ENCODE peak calls at places on chromosomes 12 and 14, in six cellular contexts. S is glutamatergic neuron; I is IMR-90; L is AML-193; U is astrocyte of the spinal cord; W is stimulated activated CD4-positive, alpha-beta T cell treated with anti-CD3 and anti-CD28 coated beads, Interleukin-12 subunit alpha, Interleukin-12 subunit beta, amount 100 ng/mL, for 4 hours. T is an unnamed sample.

GRCh38 chr12:51254592-51254991 is 15.6 kb downstream of the SMAGP start:
- DNase-seq in W (no peak), L (no peak), I (no peak), S (no peak), U (no peak), T (no peak)

GRCh38 chr14:91252901-91253794 is 8.6 kb upstream of the GPR68 start:
- DNase-seq in W (peak; percentile 46), I (no peak), U (no peak), L (no peak), S (peak; percentile 54), T (peak; percentile 17)

GRCh38 chr12:127810026-127810425 is 456.9 kb upstream of the TMEM132C start:
- DNase-seq in L (no peak), W (no peak), U (peak; percentile 98), S (no peak), I (no peak), T (no peak)

GRCh38 chr12:111598637-111599458 is at the start of gene ATXN2:
- DNase-seq in I (no peak), S (peak; percentile 74), L (no peak), W (peak; percentile 70), U (no peak), T (peak; percentile 43)

GRCh38 chr12:21815306-21816062 is 41.0 kb upstream of the KCNJ8 start:
- DNase-seq in I (no peak), L (no peak), W (no peak), S (no peak), U (peak; percentile 37), T (no peak)

GRCh38 chr12:65334534-65334933 is 56.1 kb downstream of the MSRB3 start:
- DNase-seq in U (no peak), S (no peak), I (peak; percentile 32), L (no peak), W (no peak), T (no peak)

GRCh38 chr12:57127101-57127709 is 1.1 kb upstream of the LRP1 start:
- DNase-seq in U (no peak), S (peak; percentile 73), L (peak; percentile 20), W (peak; percentile 18), I (no peak), T (peak; percentile 56)

GRCh38 chr12:12804432-12804886 is 8.7 kb upstream of the DDX47 start:
- DNase-seq in L (no peak), W (no peak), U (peak; percentile 85), S (no peak), I (peak; percentile 95), T (no peak)

GRCh38 chr12:67391034-67391433 is 121.9 kb downstream of the CAND1 start:
- DNase-seq in I (no peak), U (no peak), W (no peak), S (no peak), L (no peak), T (no peak)

GRCh38 chr12:8696402-8697100 is 1.2 kb upstream of the RIMKLB start:
- DNase-seq in L (no peak), I (no peak), S (no peak), U (no peak), W (no peak), T (no peak)

GRCh38 chr14:96797188-96797942 is at the start of gene VRK1:
- DNase-seq in W (peak; percentile 94), I (peak; percentile 93), S (peak; percentile 99), U (peak; percentile 98), L (peak; percentile 87), T (peak; percentile 98)

GRCh38 chr14:95272057-95272456 is 47.7 kb downstream of the CLMN start:
- DNase-seq in L (no peak), U (no peak), I (no peak), W (no peak), S (no peak), T (no peak)

GRCh38 chr14:49593016-49593415 is 5.7 kb upstream of the LRR1 start:
- DNase-seq in I (peak; percentile 89), U (peak; percentile 33), L (no peak), W (no peak), S (no peak), T (no peak)

GRCh38 chr14:69999246-69999645 is 120.0 kb downstream of the SMOC1 start:
- DNase-seq in U (peak; percentile 99), S (no peak), I (peak; percentile 100), W (no peak), L (no peak), T (no peak)